ENCODE peak calls at places on chromosomes 12 and 14, in six cellular contexts. B is CD4-positive, alpha-beta memory T cell; L is lung microvascular endothelial cell; Y is tibial nerve; X is hypothalamus; T is iPS DF 19.7. H is an unnamed sample.
A peak's percentile ranks its signal among the peaks of the same experiment; 100 is the strongest.

GRCh38 chr12:109134186-109134917 is 18.0 kb downstream of the ACACB start:
- DNase-seq in B (no peak), L (peak; percentile 50), Y (no peak), X (no peak), T (no peak), H (no peak)

GRCh38 chr12:68334136-68334535 is 2.0 kb upstream of the MDM1 start:
- DNase-seq in B (no peak), L (peak; percentile 35), Y (no peak), X (no peak), T (no peak), H (no peak)

GRCh38 chr14:34122650-34123049 is 171.8 kb upstream of the EGLN3 start:
- DNase-seq in B (no peak), L (no peak), Y (no peak), X (no peak), T (no peak), H (no peak)

GRCh38 chr14:63662776-63663175 is 21.1 kb upstream of the WDR89 start:
- DNase-seq in B (no peak), L (no peak), Y (no peak), X (no peak), T (no peak), H (no peak)

GRCh38 chr14:30210630-30211029 is 283.0 kb upstream of the PRKD1 start:
- DNase-seq in B (no peak), L (no peak), Y (no peak), X (no peak), T (no peak), H (no peak)

GRCh38 chr12:102430661-102431060 is 49.7 kb downstream of the IGF1 start:
- DNase-seq in B (no peak), L (no peak), Y (no peak), X (no peak), T (no peak), H (no peak)

GRCh38 chr12:121590476-121591143 is 9.8 kb upstream of the KDM2B start:
- DNase-seq in B (peak; percentile 84), L (no peak), Y (no peak), X (no peak), T (no peak), H (no peak)

GRCh38 chr14:58272589-58273372 is 25.6 kb upstream of the ARID4A start:
- DNase-seq in B (no peak), L (peak; percentile 48), Y (no peak), X (no peak), T (peak; percentile 7), H (no peak)

GRCh38 chr14:105336477-105337287 is 22.1 kb downstream of the PACS2 start:
- DNase-seq in B (no peak), L (no peak), Y (no peak), X (no peak), T (no peak), H (no peak)

GRCh38 chr12:63021126-63021525 is 86.2 kb upstream of the PPM1H start:
- DNase-seq in B (no peak), L (no peak), Y (no peak), X (no peak), T (no peak), H (no peak)

GRCh38 chr12:116542345-116542950 is 16.7 kb upstream of the MAP1LC3B2 start:
- DNase-seq in B (no peak), L (no peak), Y (no peak), X (no peak), T (no peak), H (no peak)

GRCh38 chr12:5376591-5377207 is 55.2 kb upstream of the NTF3 start:
- DNase-seq in B (no peak), L (no peak), Y (no peak), X (no peak), T (no peak), H (no peak)